ENCODE peak calls at places on chromosome 21, in four cellular contexts. U is kidney, N is IMR-90, A is RWPE1. I is an unnamed sample.

GRCh38 chr21:35190201-35190701 is 141.1 kb upstream of the RUNX1 start:
- DNase-seq in A (peak; percentile 77), U (no peak), N (peak; percentile 21), I (no peak)

GRCh38 chr21:38247738-38248509 is 8.9 kb upstream of the KCNJ15 start:
- DNase-seq in N (no peak), U (no peak), A (no peak), I (no peak)

GRCh38 chr21:42474043-42474831 is 21.8 kb downstream of the RSPH1 start:
- DNase-seq in N (no peak), A (peak; percentile 83), U (peak; percentile 93), I (no peak)

GRCh38 chr21:37849703-37850102 is 66.6 kb downstream of the KCNJ6 start:
- DNase-seq in A (peak; percentile 47), U (no peak), N (peak; percentile 83), I (no peak)

GRCh38 chr21:34890724-34891609 is 158.1 kb downstream of the RUNX1 start:
- DNase-seq in A (no peak), N (peak; percentile 48), U (peak; percentile 75), I (no peak)

GRCh38 chr21:28632718-28633408 is 359.8 kb downstream of the LTN1 start:
- DNase-seq in N (peak; percentile 83), U (no peak), A (peak; percentile 86), I (peak; percentile 90)

GRCh38 chr21:44300262-44300959 is 558 bp downstream of the PFKL start:
- DNase-seq in A (peak; percentile 67), U (peak; percentile 94), N (peak; percentile 19), I (no peak)

GRCh38 chr21:35324372-35325220 is 275.5 kb upstream of the RUNX1 start:
- DNase-seq in A (peak; percentile 8), N (peak; percentile 63), U (no peak), I (no peak)

GRCh38 chr21:29332461-29333354 is 34.0 kb downstream of the BACH1 start:
- DNase-seq in U (no peak), N (peak; percentile 77), A (no peak), I (no peak)

GRCh38 chr21:36846624-36847023 is 119.8 kb downstream of the HLCS start:
- DNase-seq in A (peak; percentile 11), N (peak; percentile 29), U (no peak), I (no peak)

GRCh38 chr21:33578214-33578613 is 10.3 kb downstream of the DONSON start:
- DNase-seq in A (no peak), N (peak; percentile 76), U (no peak), I (no peak)

GRCh38 chr21:35077975-35078374 is 28.9 kb upstream of the RUNX1 start:
- DNase-seq in A (no peak), N (no peak), U (no peak), I (no peak)

GRCh38 chr21:31290765-31291164 is 53.3 kb downstream of the TIAM1 start:
- DNase-seq in N (no peak), U (no peak), A (no peak), I (no peak)

GRCh38 chr21:31295676-31296075 is 48.4 kb downstream of the TIAM1 start:
- DNase-seq in U (no peak), N (no peak), A (no peak), I (no peak)

GRCh38 chr21:31293986-31294385 is 50.1 kb downstream of the TIAM1 start:
- DNase-seq in U (no peak), A (peak; percentile 89), N (peak; percentile 94), I (no peak)

GRCh38 chr21:31298618-31299269 is 45.3 kb downstream of the TIAM1 start:
- DNase-seq in U (no peak), A (no peak), N (no peak), I (no peak)

DNA sequence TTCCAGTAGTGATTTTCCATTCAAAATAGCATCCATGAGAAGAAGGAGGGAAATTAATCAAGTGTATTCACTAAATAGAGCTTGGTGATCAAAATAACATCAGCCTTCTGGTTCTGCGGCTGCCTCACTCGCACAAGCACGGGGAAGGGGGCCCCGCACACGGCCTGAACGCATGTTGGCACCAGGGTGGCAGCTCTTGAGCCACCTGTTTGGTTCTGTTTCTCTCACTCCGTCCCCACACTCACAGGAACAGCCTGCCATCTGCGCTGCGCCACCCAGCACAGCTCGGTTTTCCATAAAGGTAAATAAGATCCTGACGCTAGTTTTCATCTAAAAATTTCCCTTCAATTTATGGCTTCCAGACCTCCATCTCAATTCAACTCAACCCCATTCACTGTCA is 49.4 kb downstream of the TIAM1 start:
- DNase-seq in N (no peak), A (no peak), U (no peak), I (no peak)
- H3K27ac ChIP-seq in N (peak overlapping the region; percentile 68), A (no peak overlapping the region), U (no peak overlapping the region), I (peak overlapping the region; percentile 46)

GRCh38 chr21:32457360-32457840 is 44.9 kb downstream of the EVA1C start:
- DNase-seq in A (no peak), U (peak; percentile 86), N (peak; percentile 16), I (no peak)
- TF ChIP-seq CTCF in A (no peak), U (no peak), N (peak; percentile 2), I (no peak)

GRCh38 chr21:25885880-25886279 is 151.1 kb downstream of the GABPA start:
- DNase-seq in A (no peak), U (no peak), N (no peak), I (no peak)

GRCh38 chr21:25887166-25887565 is 152.4 kb downstream of the GABPA start:
- DNase-seq in N (no peak), U (no peak), A (no peak), I (no peak)

GRCh38 chr21:25889996-25890395 is 155.2 kb downstream of the GABPA start:
- DNase-seq in U (no peak), N (no peak), A (no peak), I (no peak)

GRCh38 chr21:25888711-25889110 is 153.9 kb downstream of the GABPA start:
- DNase-seq in U (no peak), N (no peak), A (no peak), I (no peak)

DNA sequence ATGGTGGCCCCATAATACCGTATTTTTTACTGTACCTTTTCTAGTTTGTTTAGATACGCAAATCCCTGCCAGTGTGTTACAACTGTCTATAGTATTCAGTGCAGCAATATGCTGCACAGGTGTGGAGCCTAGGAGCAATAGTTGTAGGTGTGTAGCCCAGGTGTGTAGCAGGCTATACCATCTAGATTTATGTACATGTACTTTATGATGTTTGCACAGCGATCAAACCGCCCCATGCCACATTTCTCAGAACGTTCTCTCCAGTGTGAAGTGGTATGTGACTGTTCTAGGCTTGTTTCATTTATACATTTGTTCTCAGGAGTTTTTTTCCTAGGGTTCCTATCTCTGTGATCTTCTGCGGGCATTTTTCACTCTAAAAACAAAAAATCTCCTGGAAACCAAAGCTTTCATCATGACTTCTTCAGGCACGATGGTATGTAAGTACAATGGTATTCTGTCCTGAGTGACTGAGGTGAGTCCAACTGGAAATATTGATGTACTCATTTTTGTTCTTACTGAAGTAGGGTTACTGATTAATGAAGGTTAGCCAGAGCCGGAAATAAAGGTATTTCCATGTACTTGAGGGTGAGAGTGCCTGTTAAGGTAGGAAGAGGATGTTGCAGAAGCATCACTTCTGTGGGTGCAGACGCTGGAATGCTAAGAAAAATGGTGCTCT is 153.0 kb downstream of the GABPA start:
- DNase-seq in A (no peak), N (no peak), U (no peak), I (no peak)
- H3K27ac ChIP-seq in A (no peak overlapping the region), N (no peak overlapping the region), U (peak overlapping the region; percentile 45), I (no peak overlapping the region)

GRCh38 chr21:45441431-45442255 is 36.7 kb downstream of the COL18A1 start:
- DNase-seq in N (no peak), U (peak; percentile 71), A (no peak), I (no peak)

GRCh38 chr21:45445369-45445768 is 40.4 kb downstream of the COL18A1 start:
- DNase-seq in U (no peak), N (no peak), A (no peak), I (no peak)

GRCh38 chr21:45442276-45442675 is 37.3 kb downstream of the COL18A1 start:
- DNase-seq in N (no peak), A (no peak), U (peak; percentile 69), I (no peak)

GRCh38 chr21:45444385-45444784 is 39.4 kb downstream of the COL18A1 start:
- DNase-seq in U (peak; percentile 61), A (no peak), N (no peak), I (no peak)

DNA sequence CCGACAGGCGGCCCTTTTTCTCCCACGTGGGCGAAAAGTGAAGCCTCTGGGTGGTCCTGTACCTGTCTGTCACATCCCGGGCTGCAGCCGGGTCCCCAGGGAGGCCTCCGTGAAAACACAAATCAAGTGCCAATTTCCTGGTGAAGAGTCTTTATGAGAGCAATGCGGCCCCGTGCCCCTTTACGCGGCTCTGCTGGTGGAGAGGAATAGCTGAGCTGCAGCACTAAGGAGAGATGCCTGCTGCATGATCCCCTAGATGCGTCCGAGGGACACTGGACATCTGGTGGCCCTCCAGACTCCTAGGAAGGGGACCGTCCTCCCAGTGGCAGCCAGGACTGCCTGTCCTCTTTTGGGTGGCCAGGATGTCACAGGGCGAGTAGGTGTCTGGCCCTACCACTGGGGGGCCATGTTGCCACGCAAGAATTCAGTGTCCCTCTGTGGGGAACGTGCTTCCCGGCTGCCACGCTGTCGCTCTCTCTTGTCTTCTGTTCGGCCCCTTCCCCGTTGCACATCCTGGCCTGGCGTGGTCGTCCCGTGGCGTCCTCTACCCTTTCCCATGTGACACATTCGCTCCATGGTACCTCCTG is 38.7 kb downstream of the COL18A1 start:
- DNase-seq in A (no peak), N (no peak), U (peak; percentile 67), I (no peak)
- TF ChIP-seq CTCF in A (no peak), N (peak; percentile 5), U (no peak), I (peak; percentile 22)

DNA sequence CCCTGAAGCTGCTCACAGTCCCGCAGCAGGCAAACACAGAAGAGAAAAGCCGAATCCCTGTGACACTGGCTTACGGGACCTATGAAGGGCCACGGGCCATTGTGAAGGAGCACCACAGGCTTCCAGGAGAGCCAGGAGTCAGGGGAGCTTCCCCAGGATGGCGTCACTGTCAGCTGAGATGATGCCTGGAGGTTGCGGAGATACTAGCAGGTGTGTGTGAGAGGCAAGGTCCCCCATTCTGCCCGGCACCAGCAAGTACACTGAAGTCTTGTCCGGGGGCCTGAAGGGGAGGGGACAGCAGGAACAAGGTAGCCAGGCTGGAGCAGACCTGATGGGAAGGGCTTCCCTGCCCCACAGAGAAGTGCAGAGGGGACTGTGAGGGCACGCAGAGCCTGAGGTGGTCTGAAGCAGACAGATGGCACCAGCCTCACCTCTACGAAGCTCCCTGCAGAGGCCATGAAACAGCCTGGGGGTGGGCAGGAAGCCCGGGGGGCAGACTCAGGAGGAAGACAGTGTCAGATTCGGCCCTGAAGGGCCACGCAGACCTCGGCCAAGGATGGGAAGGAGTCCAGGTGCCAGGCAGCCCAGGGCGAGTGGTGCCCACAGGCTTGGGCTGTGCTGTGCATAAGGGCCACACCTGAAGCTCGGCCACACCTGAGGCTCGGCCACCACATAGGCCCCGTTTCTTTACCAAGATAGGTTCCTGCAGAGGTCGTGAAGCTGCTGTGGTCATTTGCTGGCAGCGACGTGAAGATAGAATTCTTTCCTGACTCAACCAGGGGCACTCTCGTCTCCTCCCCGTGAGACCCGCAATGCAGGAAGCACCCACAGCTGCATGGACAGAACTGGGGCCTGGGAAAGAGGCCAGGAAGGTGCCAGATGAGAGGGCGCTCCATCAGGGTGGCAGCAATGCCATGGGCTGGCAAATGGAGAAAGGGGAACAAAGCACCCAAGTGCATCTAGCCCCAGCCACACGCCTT is 10.1 kb downstream of the TCP10L start:
- DNase-seq in N (no peak), U (no peak), A (no peak), I (no peak)
- H3K27ac ChIP-seq in N (no peak overlapping the region), U (no peak overlapping the region), A (no peak overlapping the region), I (no peak overlapping the region)

GRCh38 chr21:45508607-45509565 is 33.4 kb downstream of the SLC19A1 start:
- DNase-seq in U (peak; percentile 74), N (no peak), A (no peak), I (peak; percentile 51)

GRCh38 chr21:45507888-45508508 is 34.2 kb downstream of the SLC19A1 start:
- DNase-seq in A (no peak), U (peak; percentile 26), N (no peak), I (no peak)

GRCh38 chr21:45510466-45510955 is 31.7 kb downstream of the SLC19A1 start:
- DNase-seq in N (no peak), A (no peak), U (no peak), I (no peak)

GRCh38 chr21:45511007-45511406 is 31.2 kb downstream of the SLC19A1 start:
- DNase-seq in N (no peak), U (peak; percentile 33), A (no peak), I (no peak)

GRCh38 chr21:45509566-45510465 is 32.4 kb downstream of the SLC19A1 start:
- DNase-seq in U (peak; percentile 80), N (no peak), A (no peak), I (peak; percentile 58)
- TF ChIP-seq CTCF in U (no peak), N (no peak), A (no peak), I (no peak)

I was measured in RWPE2.